ENCODE peak calls at places on chromosomes 2 and 18, in seven cellular contexts. O is sigmoid colon, V is Peyer's patch, C is A549, G is H54, S is breast epithelium, A is body of pancreas. W is an unnamed sample.
A peak's percentile ranks its signal among the peaks of the same experiment; 100 is the strongest.

GRCh38 chr2:20519309-20519708 is 72.4 kb downstream of the RHOB start:
- DNase-seq in O (peak; percentile 46), V (no peak), C (no peak), G (no peak), A (no peak), S (no peak), W (no peak)

GRCh38 chr2:129277611-129278010 is 701.9 kb upstream of the RAB6C start:
- DNase-seq in C (no peak), A (no peak), V (no peak), O (no peak), G (no peak), S (no peak), W (peak; percentile 6)

GRCh38 chr2:172839446-172839845 is 103.8 kb downstream of the RAPGEF4 start:
- DNase-seq in C (no peak), A (no peak), V (no peak), S (no peak), G (no peak), O (no peak), W (no peak)

GRCh38 chr2:71856709-71857525 is 290.7 kb downstream of the CYP26B1 start:
- DNase-seq in O (no peak), S (no peak), G (peak; percentile 27), A (no peak), C (no peak), V (no peak), W (no peak)

GRCh38 chr2:25298776-25299431 is 42.8 kb downstream of the DNMT3A start:
- DNase-seq in G (no peak), A (no peak), S (no peak), V (no peak), C (no peak), O (no peak), W (no peak)

GRCh38 chr2:145484443-145485086 is 964.6 kb upstream of the ZEB2 start:
- DNase-seq in S (no peak), O (no peak), G (peak; percentile 7), C (peak; percentile 1), A (no peak), V (no peak), W (peak; percentile 4)

GRCh38 chr2:39739386-39739785 is 39.7 kb downstream of the THUMPD2 start:
- DNase-seq in G (no peak), C (no peak), A (no peak), S (no peak), O (no peak), V (no peak), W (no peak)

GRCh38 chr2:214934006-214934405 is 124.5 kb upstream of the BARD1 start:
- DNase-seq in C (no peak), S (no peak), O (no peak), G (no peak), V (no peak), A (no peak), W (no peak)

GRCh38 chr2:43455735-43456642 is 139.8 kb downstream of the THADA start:
- DNase-seq in V (no peak), G (no peak), O (no peak), S (no peak), A (no peak), C (no peak), W (no peak)

GRCh38 chr2:218607436-218608115 is at the start of gene PLCD4:
- DNase-seq in V (no peak), C (no peak), O (peak; percentile 89), A (no peak), S (no peak), G (peak; percentile 43), W (no peak)

GRCh38 chr2:101688266-101688665 is 9.2 kb upstream of the MAP4K4 start:
- DNase-seq in O (no peak), V (no peak), A (no peak), C (no peak), G (no peak), S (no peak), W (no peak)

GRCh38 chr2:59874971-59875755 is 678.3 kb downstream of the BCL11A start:
- DNase-seq in A (no peak), S (no peak), C (no peak), G (no peak), V (no peak), O (no peak), W (no peak)

GRCh38 chr2:132871829-132872228 is 201.8 kb upstream of the LYPD1 start:
- DNase-seq in C (no peak), G (no peak), A (no peak), V (no peak), S (no peak), O (no peak), W (no peak)

GRCh38 chr2:126653102-126653501 is 2.9 kb upstream of the GYPC start:
- DNase-seq in O (no peak), S (no peak), A (no peak), V (no peak), G (no peak), C (no peak), W (no peak)

GRCh38 chr18:28411806-28412205 is 234.9 kb upstream of the CDH2 start:
- DNase-seq in V (no peak), C (no peak), A (no peak), S (no peak), G (no peak), O (no peak), W (no peak)

DNA sequence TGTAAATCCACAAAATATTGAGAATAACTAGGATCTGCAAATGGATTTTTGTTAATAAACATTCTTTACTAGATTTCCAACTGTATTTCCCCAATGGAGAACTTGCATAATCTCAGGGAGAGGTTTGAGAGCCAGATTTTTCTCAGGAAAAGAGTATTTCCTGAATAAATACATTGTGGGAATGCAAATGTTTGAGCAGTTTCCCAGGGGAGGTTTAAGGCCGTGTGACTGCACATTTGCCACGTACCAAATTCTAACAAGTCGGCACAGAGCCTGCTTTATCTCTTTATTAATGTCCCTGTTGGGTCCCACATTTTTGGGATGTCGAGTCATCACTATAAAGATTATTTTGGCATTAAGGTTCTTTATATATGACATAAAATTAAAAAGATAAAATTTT is 27.0 kb downstream of the TFPI start:
- DNase-seq in O (no peak), V (no peak), C (no peak), S (no peak), G (no peak), A (no peak), W (no peak)
- TF ChIP-seq POLR2A in O (no peak), V (no peak), C (no peak), S (no peak), G (no peak), A (no peak), W (no peak)

GRCh38 chr2:69306897-69307695 is 79.9 kb downstream of the GFPT1 start:
- DNase-seq in O (peak; percentile 93), C (peak; percentile 90), V (peak; percentile 85), S (peak; percentile 74), A (peak; percentile 73), G (peak; percentile 80), W (peak; percentile 70)
- TF ChIP-seq POLR2A in O (no peak), C (peak; percentile 1), V (peak; percentile 16), S (no peak), A (no peak), G (peak; percentile 6), W (no peak)

GRCh38 chr18:8479826-8480225 is 129.4 kb upstream of the RAB12 start:
- DNase-seq in O (no peak), C (no peak), A (no peak), G (no peak), S (no peak), V (no peak), W (no peak)

GRCh38 chr18:8477615-8478014 is 131.6 kb upstream of the RAB12 start:
- DNase-seq in O (no peak), S (no peak), C (no peak), G (no peak), V (no peak), A (no peak), W (no peak)

GRCh38 chr18:8480506-8481328 is 128.5 kb upstream of the RAB12 start:
- DNase-seq in C (peak; percentile 36), O (peak; percentile 73), G (peak; percentile 38), S (no peak), A (peak; percentile 52), V (no peak), W (no peak)

GRCh38 chr18:8478166-8478967 is 130.9 kb upstream of the RAB12 start:
- DNase-seq in V (peak; percentile 72), G (peak; percentile 60), O (no peak), C (peak; percentile 67), S (no peak), A (peak; percentile 61), W (peak; percentile 75)

DNA sequence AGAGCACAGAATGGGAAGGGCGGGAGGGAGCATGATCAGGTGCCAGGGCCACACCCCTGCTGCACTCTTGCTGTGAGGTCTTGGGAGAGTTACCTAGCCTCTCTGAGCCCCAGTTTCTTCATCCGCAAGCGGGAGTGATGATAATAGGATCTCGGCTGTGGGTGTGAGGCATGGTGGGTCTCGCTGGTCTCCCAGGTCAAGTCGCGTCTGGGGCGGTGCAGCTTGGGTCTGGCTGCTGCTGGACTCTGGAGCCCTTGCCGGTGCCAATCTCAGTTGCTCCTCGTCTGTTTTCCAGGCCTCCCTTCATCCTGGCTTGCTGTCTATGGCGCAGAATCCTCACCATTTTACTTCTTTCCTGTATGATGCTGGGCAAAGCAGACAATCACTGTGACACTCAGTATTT is 130.3 kb upstream of the RAB12 start:
- DNase-seq in S (no peak), G (no peak), A (no peak), V (no peak), O (no peak), C (no peak), W (no peak)
- TF ChIP-seq POLR2A in S (no peak), G (no peak), A (no peak), V (no peak), O (no peak), C (no peak), W (no peak)

GRCh38 chr2:188294547-188294946 is 2.9 kb downstream of the GULP1 start:
- DNase-seq in C (no peak), S (no peak), A (no peak), V (no peak), O (no peak), G (no peak), W (no peak)

GRCh38 chr2:188291617-188292445 is at the start of gene GULP1:
- DNase-seq in O (peak; percentile 90), G (peak; percentile 31), V (peak; percentile 86), A (peak; percentile 85), S (peak; percentile 44), C (peak; percentile 47), W (peak; percentile 58)

GRCh38 chr2:188291142-188291616 is 495 bp upstream of the GULP1 start:
- DNase-seq in O (no peak), A (peak; percentile 66), G (no peak), S (no peak), V (peak; percentile 53), C (peak; percentile 22), W (peak; percentile 57)

GRCh38 chr2:188293601-188294482 is 2.2 kb downstream of the GULP1 start:
- DNase-seq in C (peak; percentile 15), S (peak; percentile 36), A (peak; percentile 88), G (no peak), V (peak; percentile 75), O (peak; percentile 90), W (peak; percentile 27)

DNA sequence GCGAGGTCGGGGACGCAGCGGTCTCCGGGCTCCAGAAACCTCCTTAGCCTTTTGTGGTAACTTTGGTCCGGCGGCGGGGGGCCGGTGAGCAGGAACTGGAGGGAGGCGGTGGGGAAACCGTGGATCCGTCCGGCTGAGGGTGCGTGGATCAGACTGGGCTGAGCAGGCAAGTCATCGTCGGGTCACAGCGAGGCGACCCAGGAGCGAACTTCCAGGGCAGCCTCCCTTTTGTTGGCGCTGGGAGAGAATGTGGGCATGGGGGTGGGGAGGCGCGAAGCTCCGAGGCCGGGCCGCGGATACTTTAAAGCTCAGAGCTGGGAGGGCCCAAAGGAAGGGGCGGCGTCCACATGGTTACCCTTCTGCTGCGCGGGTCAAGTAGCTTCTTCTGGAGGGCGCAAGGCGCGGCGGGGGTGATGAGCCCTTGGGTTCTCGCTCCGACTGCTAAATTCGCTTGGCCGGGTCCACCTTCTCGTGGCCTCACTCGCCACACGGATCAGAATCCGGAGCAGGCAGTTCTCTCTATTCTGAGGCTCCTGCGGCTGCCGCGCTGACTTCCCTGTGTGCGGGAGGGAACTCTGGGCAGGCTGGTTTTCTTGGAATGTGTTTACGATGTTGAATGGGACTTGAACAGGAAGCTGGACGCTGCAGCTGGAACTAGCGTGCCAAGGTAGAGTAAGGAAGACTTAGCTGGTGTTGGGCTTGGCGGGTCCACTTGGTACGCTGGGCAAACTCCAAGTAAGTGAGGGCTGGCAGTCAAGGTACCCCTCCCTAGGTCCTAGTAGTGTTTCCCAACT is 969 bp downstream of the GULP1 start:
- DNase-seq in V (peak; percentile 88), G (peak; percentile 26), A (peak; percentile 84), O (peak; percentile 90), C (peak; percentile 30), S (peak; percentile 80), W (peak; percentile 46)
- TF ChIP-seq POLR2A in V (peak; percentile 78), G (peak; percentile 65), A (peak; percentile 91), O (peak; percentile 35), C (peak; percentile 89), S (peak; percentile 23), W (no peak)

W was measured in erythroblast.